ENCODE peak calls at places on chromosomes 5 and 9, in five cellular contexts. B, Y, G, O and S are unnamed samples.

GRCh38 chr9:130575514-130575913 is 3.9 kb upstream of the FUBP3 start:
- DNase-seq in B (no peak), Y (no peak), G (no peak), O (no peak), S (no peak)

GRCh38 chr5:172748341-172748843 is 22.6 kb downstream of the DUSP1 start:
- DNase-seq in B (no peak), Y (no peak), G (no peak), O (no peak), S (no peak)

GRCh38 chr5:112283943-112284342 is 135.1 kb downstream of the EPB41L4A start:
- DNase-seq in B (no peak), Y (no peak), G (no peak), O (no peak), S (no peak)

GRCh38 chr5:167576126-167576525 is 715.3 kb upstream of the WWC1 start:
- DNase-seq in B (no peak), Y (peak; percentile 47), G (no peak), O (no peak), S (no peak)

GRCh38 chr9:28620661-28621060 is 1047.4 kb upstream of the C9orf72 start:
- DNase-seq in B (no peak), Y (no peak), G (no peak), O (no peak), S (no peak)

GRCh38 chr5:160843240-160843639 is 8.8 kb downstream of the ATP10B start:
- DNase-seq in B (no peak), Y (no peak), G (no peak), O (no peak), S (peak; percentile 65)

GRCh38 chr5:138544171-138545134 is 1.4 kb upstream of the ETF1 start:
- DNase-seq in B (no peak), Y (peak; percentile 80), G (no peak), O (peak; percentile 20), S (no peak)

GRCh38 chr5:169765597-169765996 is 128.5 kb downstream of the DOCK2 start:
- DNase-seq in B (no peak), Y (no peak), G (no peak), O (no peak), S (no peak)

GRCh38 chr5:91006708-91007107 is 376.4 kb downstream of the ARRDC3 start:
- DNase-seq in B (no peak), Y (no peak), G (no peak), O (no peak), S (no peak)

GRCh38 chr5:111345731-111346130 is 121.5 kb downstream of the CAMK4 start:
- DNase-seq in B (no peak), Y (peak; percentile 45), G (no peak), O (no peak), S (no peak)

GRCh38 chr5:156686816-156687215 is 163.3 kb upstream of the PPP1R2B start:
- DNase-seq in B (no peak), Y (no peak), G (no peak), O (no peak), S (no peak)

GRCh38 chr5:39022151-39022550 is 52.0 kb downstream of the RICTOR start:
- DNase-seq in B (no peak), Y (no peak), G (no peak), O (no peak), S (no peak)

GRCh38 chr5:112628219-112628618 is 109.5 kb upstream of the APC start:
- DNase-seq in B (no peak), Y (no peak), G (no peak), O (no peak), S (no peak)

GRCh38 chr9:111691686-111692329 is 30.4 kb downstream of the GNG10 start:
- DNase-seq in B (no peak), Y (peak; percentile 49), G (no peak), O (peak; percentile 14), S (no peak)

GRCh38 chr9:136339173-136339957 is 12.0 kb downstream of the GPSM1 start:
- DNase-seq in B (no peak), Y (peak; percentile 64), G (no peak), O (no peak), S (no peak)

GRCh38 chr5:177077335-177077734 is 9.4 kb upstream of the FGFR4 start:
- DNase-seq in B (no peak), Y (no peak), G (no peak), O (no peak), S (no peak)

GRCh38 chr5:14426521-14426920 is 155.1 kb upstream of the OTULINL start:
- DNase-seq in B (no peak), Y (no peak), G (no peak), O (no peak), S (no peak)

GRCh38 chr5:40572947-40573346 is 106.8 kb upstream of the PTGER4 start:
- DNase-seq in B (no peak), Y (peak; percentile 82), G (no peak), O (peak; percentile 67), S (no peak)

GRCh38 chr9:121646992-121647391 is 4.4 kb upstream of the DAB2IP start:
- DNase-seq in B (no peak), Y (no peak), G (no peak), O (no peak), S (no peak)

GRCh38 chr9:113593682-113594281 is 130.3 kb downstream of the RGS3 start:
- DNase-seq in B (peak; percentile 81), Y (peak; percentile 98), G (peak; percentile 83), O (peak; percentile 95), S (peak; percentile 97)

GRCh38 chr9:93048706-93049448 is 9.6 kb upstream of the SUSD3 start:
- DNase-seq in B (no peak), Y (no peak), G (no peak), O (no peak), S (no peak)

GRCh38 chr5:173925449-173926071 is 37.4 kb downstream of the CPEB4 start:
- DNase-seq in B (peak; percentile 19), Y (peak; percentile 74), G (no peak), O (no peak), S (no peak)

GRCh38 chr9:83473488-83473971 is 64.7 kb downstream of the FRMD3 start:
- DNase-seq in B (no peak), Y (no peak), G (no peak), O (no peak), S (no peak)
- H3K4me3 ChIP-seq in B (no peak overlapping the region), Y (no peak overlapping the region), G (no peak overlapping the region), O (no peak overlapping the region), S (no peak overlapping the region)

GRCh38 chr5:140828402-140828737 is 610 bp downstream of the PCDHA6 start:
- DNase-seq in B (no peak), Y (no peak), G (no peak), O (no peak), S (no peak)
- H3K4me3 ChIP-seq in B (no peak overlapping the region), Y (no peak overlapping the region), G (no peak overlapping the region), O (peak overlapping the region; percentile 41), S (no peak overlapping the region)

GRCh38 chr9:95049761-95050160 is 267.7 kb downstream of the FANCC start:
- DNase-seq in B (no peak), Y (peak; percentile 25), G (no peak), O (no peak), S (no peak)
- H3K4me3 ChIP-seq in B (peak overlapping the region; percentile 53), Y (peak overlapping the region; percentile 79), G (no peak overlapping the region), O (peak overlapping the region; percentile 36), S (peak overlapping the region; percentile 55)

GRCh38 chr5:141514330-141515111 is 25.6 kb downstream of the PCDHGC5 start:
- DNase-seq in B (peak; percentile 100), Y (peak; percentile 73), G (no peak), O (no peak), S (no peak)

GRCh38 chr5:141512390-141513020 is 23.6 kb downstream of the PCDHGC5 start:
- DNase-seq in B (no peak), Y (peak; percentile 78), G (peak; percentile 83), O (no peak), S (no peak)

GRCh38 chr5:141511771-141512325 is 23.0 kb downstream of the PCDHGC5 start:
- DNase-seq in B (no peak), Y (no peak), G (no peak), O (no peak), S (no peak)

GRCh38 chr5:141513627-141514329 is 24.9 kb downstream of the PCDHGC5 start:
- DNase-seq in B (no peak), Y (peak; percentile 97), G (peak; percentile 78), O (peak; percentile 76), S (peak; percentile 90)

GRCh38 chr5:141513021-141513626 is 24.2 kb downstream of the PCDHGC5 start:
- DNase-seq in B (no peak), Y (peak; percentile 83), G (no peak), O (no peak), S (no peak)
- H3K4me3 ChIP-seq in B (no peak overlapping the region), Y (peak overlapping the region; percentile 69), G (peak overlapping the region; percentile 34), O (peak overlapping the region; percentile 34), S (peak overlapping the region; percentile 27)

GRCh38 chr9:35730486-35730854 is 1.5 kb downstream of the TLN1 start:
- DNase-seq in B (no peak), Y (no peak), G (no peak), O (no peak), S (no peak)

GRCh38 chr9:35729700-35730485 is 2.1 kb downstream of the TLN1 start:
- DNase-seq in B (peak; percentile 49), Y (peak; percentile 94), G (peak; percentile 49), O (peak; percentile 61), S (no peak)

GRCh38 chr9:35727676-35728040 is 4.3 kb downstream of the TLN1 start:
- DNase-seq in B (no peak), Y (no peak), G (no peak), O (no peak), S (no peak)

GRCh38 chr9:35728041-35728971 is 3.7 kb downstream of the TLN1 start:
- DNase-seq in B (no peak), Y (peak; percentile 93), G (peak; percentile 67), O (peak; percentile 67), S (peak; percentile 63)

DNA sequence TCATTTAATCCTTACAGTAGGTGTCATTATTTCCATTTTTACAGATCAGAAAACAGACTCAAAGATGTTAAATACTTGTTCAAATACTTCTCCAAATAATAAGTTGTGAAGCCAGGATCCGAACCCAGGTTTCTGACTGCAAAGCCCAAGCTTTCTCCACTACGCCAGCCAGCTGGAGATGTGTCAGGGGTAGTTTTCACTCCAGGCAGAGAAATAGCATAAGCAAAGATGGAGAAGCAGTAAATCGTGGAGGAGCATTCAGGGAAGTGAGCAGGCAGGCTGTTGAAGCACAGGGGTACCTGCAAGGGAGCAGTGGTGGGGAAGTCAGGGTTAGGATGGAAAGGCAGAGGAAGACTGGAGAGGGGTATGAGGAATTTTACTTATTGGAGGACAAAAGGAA is 2.9 kb downstream of the TLN1 start:
- DNase-seq in B (no peak), Y (peak; percentile 39), G (no peak), O (no peak), S (no peak)
- H3K4me3 ChIP-seq in B (no peak overlapping the region), Y (peak overlapping the region; percentile 96), G (no peak overlapping the region), O (peak overlapping the region; percentile 88), S (peak overlapping the region; percentile 93)

DNA sequence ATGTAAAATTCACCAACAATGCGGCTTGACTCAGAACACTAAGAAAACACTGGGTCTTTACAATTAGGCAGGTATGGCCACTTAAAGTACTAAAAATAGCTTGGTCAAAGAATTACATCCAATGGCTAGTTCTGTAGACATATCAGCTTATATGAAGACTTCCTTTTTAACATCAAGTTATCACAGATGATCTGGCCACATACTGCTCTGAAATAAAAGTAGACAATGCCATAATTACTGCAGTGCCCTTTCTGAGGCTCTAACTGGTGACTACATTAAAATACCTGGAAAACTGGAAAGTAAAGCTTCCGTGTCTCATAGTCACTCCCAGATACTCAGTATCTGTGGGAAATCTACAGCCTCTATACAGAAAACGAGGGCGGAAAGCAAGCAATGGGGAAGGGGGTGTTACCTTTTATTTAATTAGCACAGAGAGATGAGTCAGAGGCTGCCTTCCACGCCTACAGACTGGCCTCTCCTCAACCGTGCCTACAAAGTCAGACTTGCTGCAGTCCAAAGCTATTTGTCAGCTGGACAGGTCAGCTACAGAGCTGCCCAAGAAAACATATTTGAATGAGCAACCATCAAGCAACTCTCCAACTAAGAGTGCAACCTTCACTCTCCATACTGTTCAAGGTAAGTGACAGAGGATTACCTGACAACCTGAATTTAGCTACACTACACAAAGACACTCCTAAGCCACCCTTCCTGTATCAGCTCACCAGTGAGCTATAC is 8.7 kb downstream of the SERINC5 start:
- DNase-seq in B (peak; percentile 71), Y (peak; percentile 98), G (peak; percentile 69), O (peak; percentile 79), S (peak; percentile 97)
- H3K4me3 ChIP-seq in B (peak overlapping the region; percentile 6), Y (peak overlapping the region; percentile 64), G (no peak overlapping the region), O (no peak overlapping the region), S (no peak overlapping the region)